ENCODE peak calls at places on chromosomes 1 and 21, in five cellular contexts. P is fibroblast of the aortic adventitia; Q is A549; N is CD8-positive, alpha-beta T cell; V is activated CD8-positive, alpha-beta T cell treated with anti-CD3 and anti-CD28 coated beads for 36 hours. W is an unnamed sample.

GRCh38 chr1:64476251-64476952 is 6.5 kb downstream of the CACHD1 start:
- DNase-seq in Q (no peak), N (no peak), V (no peak), P (peak), W (no peak)

GRCh38 chr1:235127774-235128452 is 724 bp downstream of the TOMM20 start:
- DNase-seq in V (peak), Q (no peak), N (no peak), P (peak), W (no peak)

GRCh38 chr21:35469446-35469845 is 420.3 kb upstream of the RUNX1 start:
- DNase-seq in P (peak), N (no peak), Q (no peak), V (no peak), W (no peak)

GRCh38 chr1:183368213-183369108 is 49.7 kb downstream of the NMNAT2 start:
- DNase-seq in Q (no peak), N (no peak), P (no peak), V (no peak), W (no peak)

GRCh38 chr1:38786040-38786436 is 73.5 kb downstream of the RRAGC start:
- DNase-seq in N (no peak), P (no peak), Q (no peak), V (no peak), W (no peak)

GRCh38 chr1:206468571-206468970 is 1.7 kb upstream of the IKBKE start:
- DNase-seq in Q (no peak), N (no peak), P (no peak), V (no peak), W (no peak)

GRCh38 chr1:54940027-54940426 is 40.4 kb upstream of the TMEM61 start:
- DNase-seq in N (no peak), Q (no peak), V (no peak), P (peak), W (no peak)

GRCh38 chr1:217525773-217526490 is 105.0 kb downstream of the GPATCH2 start:
- DNase-seq in Q (no peak), P (peak), V (no peak), N (no peak), W (no peak)

GRCh38 chr1:27536767-27537166 is 46.8 kb upstream of the WASF2 start:
- DNase-seq in N (no peak), P (peak), V (no peak), Q (peak), W (no peak)

GRCh38 chr21:26405071-26405470 is 168.0 kb downstream of the CYYR1 start:
- DNase-seq in P (peak), Q (no peak), N (no peak), V (no peak), W (no peak)

GRCh38 chr1:229425564-229426159 is 8.2 kb downstream of the ACTA1 start:
- DNase-seq in N (no peak), V (no peak), Q (no peak), P (no peak), W (no peak)

GRCh38 chr1:72282271-72282656 is at the start of gene NEGR1:
- DNase-seq in V (peak), N (peak), P (peak), Q (no peak), W (no peak)

GRCh38 chr1:210239295-210240155 is 6.9 kb downstream of the SERTAD4 start:
- DNase-seq in Q (peak), V (no peak), P (peak), N (no peak), W (no peak)

GRCh38 chr1:177448652-177449351 is 278.0 kb downstream of the BRINP2 start:
- DNase-seq in V (no peak), P (peak), N (no peak), Q (no peak), W (no peak)

GRCh38 chr1:224069138-224069537 is 44.8 kb upstream of the FBXO28 start:
- DNase-seq in N (no peak), P (no peak), V (no peak), Q (no peak), W (no peak)

GRCh38 chr1:224068458-224068770 is 45.5 kb upstream of the FBXO28 start:
- DNase-seq in P (no peak), N (no peak), V (no peak), Q (no peak), W (no peak)

GRCh38 chr1:224067207-224067606 is 46.7 kb upstream of the FBXO28 start:
- DNase-seq in P (no peak), N (no peak), V (no peak), Q (no peak), W (no peak)

GRCh38 chr1:224065455-224065854 is 48.5 kb upstream of the FBXO28 start:
- DNase-seq in P (peak), V (no peak), N (no peak), Q (no peak), W (no peak)

GRCh38 chr1:224067621-224068457 is 46.1 kb upstream of the FBXO28 start:
- DNase-seq in P (peak), V (peak), N (no peak), Q (no peak), W (no peak)
- TF ChIP-seq CTCF in P (no peak), V (no peak), N (no peak), Q (no peak), W (no peak)

DNA sequence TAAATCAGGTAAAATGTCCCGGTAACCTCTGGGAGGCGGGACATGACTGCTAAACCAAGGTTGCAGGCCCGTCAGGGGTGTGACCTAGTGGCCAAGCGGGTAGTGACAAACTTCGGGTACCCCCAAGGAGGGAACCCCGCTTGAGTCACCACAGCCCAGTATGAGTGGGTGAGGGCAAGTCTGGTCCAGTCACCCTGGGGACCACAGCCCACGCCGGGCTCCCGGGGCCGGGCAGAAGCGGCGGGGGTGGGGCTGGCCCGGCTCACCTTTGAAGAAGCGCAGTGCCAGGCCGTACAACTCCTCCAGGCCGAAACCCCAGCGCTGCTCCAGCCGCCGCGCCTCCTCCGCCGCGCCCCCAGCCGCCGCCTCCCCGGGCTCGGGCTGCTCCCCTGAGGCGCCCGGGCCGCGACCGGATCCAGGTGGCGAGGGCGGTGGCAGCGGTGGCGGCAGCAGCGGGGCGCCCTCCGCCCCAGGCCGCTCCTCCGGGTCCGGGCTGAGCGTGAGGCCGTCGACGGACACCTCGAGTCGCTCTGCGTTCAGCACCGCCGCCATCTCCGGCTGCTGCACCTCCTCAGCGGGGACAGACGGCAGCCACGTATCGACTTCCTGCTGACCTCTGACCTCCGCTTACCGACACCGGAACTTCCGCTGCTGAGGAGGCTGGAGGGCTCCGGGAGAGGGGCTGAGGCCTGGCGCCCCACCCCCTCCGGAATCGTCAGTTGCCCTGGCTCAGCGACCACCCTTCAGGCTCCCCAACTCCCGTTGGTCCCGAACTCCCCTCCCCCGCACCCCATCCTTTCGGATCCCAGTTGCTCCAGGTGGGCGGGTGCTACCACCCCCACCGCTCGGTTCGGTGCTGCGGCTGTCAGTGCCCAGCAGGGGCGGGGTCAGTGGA is at the start of gene ACBD3:
- DNase-seq in N (peak), P (peak), Q (peak), V (peak), W (peak)
- TF ChIP-seq CTCF in N (no peak), P (peak), Q (no peak), V (no peak), W (no peak)

GRCh38 chr1:52367272-52367671 is 1.3 kb upstream of the CC2D1B start:
- DNase-seq in V (no peak), N (no peak), P (no peak), Q (no peak), W (no peak)

GRCh38 chr1:52365091-52365745 is 787 bp downstream of the CC2D1B start:
- DNase-seq in N (no peak), Q (peak), P (peak), V (peak), W (no peak)

GRCh38 chr1:52365746-52366516 is at the start of gene CC2D1B:
- DNase-seq in Q (peak), P (peak), V (peak), N (peak), W (peak)

GRCh38 chr1:52368383-52369172 is 2.6 kb upstream of the CC2D1B start:
- DNase-seq in P (peak), Q (peak), N (peak), V (peak), W (peak)

GRCh38 chr1:52366517-52366827 is 467 bp upstream of the CC2D1B start:
- DNase-seq in P (no peak), Q (no peak), N (no peak), V (no peak), W (no peak)
- TF ChIP-seq CTCF in P (no peak), Q (no peak), N (no peak), V (no peak), W (no peak)

DNA sequence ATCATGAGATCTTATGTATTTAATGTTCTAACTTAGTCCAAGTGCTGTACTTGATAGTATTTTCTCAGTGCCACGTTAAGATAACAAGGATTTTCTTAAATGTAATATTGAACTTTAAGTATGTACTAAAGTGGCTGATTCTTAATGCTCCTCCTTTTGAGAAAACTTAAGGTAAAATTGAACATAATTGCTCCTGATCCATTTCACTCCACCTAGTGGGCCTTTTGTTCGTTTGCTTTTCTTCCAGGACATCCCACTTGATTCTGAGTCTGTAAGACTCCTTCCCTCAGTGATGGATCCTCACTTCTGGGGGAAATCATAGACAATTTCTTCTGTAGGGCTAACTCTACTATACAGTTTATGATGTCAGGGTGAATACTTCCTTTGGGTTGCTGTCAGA is 173.1 kb downstream of the LMO4 start:
- DNase-seq in N (no peak), P (no peak), Q (peak), V (no peak), W (no peak)
- TF ChIP-seq CTCF in N (no peak), P (no peak), Q (no peak), V (no peak), W (no peak)

GRCh38 chr1:165871311-165872067 is 44.1 kb downstream of the UCK2 start:
- DNase-seq in P (no peak), N (peak), Q (peak), V (peak), W (no peak)
- TF ChIP-seq CTCF in P (no peak), N (no peak), Q (peak), V (peak), W (peak)

GRCh38 chr1:32072622-32073386 is at the start of gene TMEM39B:
- DNase-seq in P (peak), Q (peak), V (peak), N (peak), W (peak)

GRCh38 chr1:32071758-32072621 is 749 bp upstream of the TMEM39B start:
- DNase-seq in N (no peak), Q (no peak), V (peak), P (peak), W (no peak)

GRCh38 chr1:32077451-32077850 is 4.7 kb downstream of the TMEM39B start:
- DNase-seq in Q (no peak), P (no peak), V (no peak), N (no peak), W (no peak)

GRCh38 chr1:32074841-32075240 is 2.1 kb downstream of the TMEM39B start:
- DNase-seq in P (no peak), V (no peak), N (no peak), Q (no peak), W (no peak)

GRCh38 chr1:32073387-32074229 is 869 bp downstream of the TMEM39B start:
- DNase-seq in P (no peak), V (no peak), Q (no peak), N (no peak), W (no peak)
- TF ChIP-seq CTCF in P (peak), V (no peak), Q (no peak), N (no peak), W (no peak)

DNA sequence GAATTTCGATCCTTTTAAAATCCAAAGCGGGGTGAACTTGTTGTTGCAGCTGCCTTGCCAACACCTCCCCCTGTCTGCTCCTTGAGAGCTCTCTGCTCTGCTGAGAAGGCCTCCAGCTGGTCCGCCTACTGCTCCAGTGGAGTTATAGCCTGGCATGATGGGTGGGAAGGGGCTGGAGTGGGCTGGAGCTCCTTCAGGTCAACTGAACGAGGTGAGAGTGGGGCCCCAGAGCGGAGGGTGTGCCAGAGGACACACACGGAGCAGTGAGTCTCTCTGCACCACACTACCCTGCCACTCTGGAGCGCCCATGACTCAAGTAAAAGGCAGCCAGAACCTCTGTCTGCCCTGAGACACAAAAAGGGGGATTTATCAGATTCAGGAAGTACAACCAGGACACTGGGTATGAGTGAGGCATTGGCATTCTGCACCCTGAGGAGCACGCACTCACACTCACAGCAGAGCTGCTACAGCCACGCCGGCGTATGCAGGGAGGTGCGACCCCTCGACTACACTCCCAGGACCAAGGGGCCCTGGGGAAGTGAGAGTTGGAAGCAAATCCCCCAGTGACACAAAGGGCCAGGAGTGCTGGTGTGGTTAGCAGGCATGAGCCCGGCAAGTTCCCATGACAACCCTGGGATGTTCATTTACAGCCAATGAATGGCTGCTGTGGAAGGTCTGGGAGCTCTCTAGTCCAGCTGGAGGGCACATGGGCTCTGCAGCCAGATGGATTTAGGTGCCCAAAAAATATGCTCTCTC is 28.0 kb upstream of the EVA1B start:
- DNase-seq in Q (peak), P (peak), N (no peak), V (no peak), W (no peak)
- TF ChIP-seq CTCF in Q (no peak), P (peak), N (no peak), V (no peak), W (no peak)

GRCh38 chr1:199308349-199308846 is 669.6 kb downstream of the PTPRC start:
- DNase-seq in N (no peak), P (no peak), Q (no peak), V (no peak), W (peak)
- TF ChIP-seq CTCF in N (no peak), P (no peak), Q (no peak), V (no peak), W (no peak)

GRCh38 chr1:108183301-108183700 is 16.8 kb downstream of the SLC25A24 start:
- DNase-seq in P (no peak), V (no peak), N (no peak), Q (no peak), W (no peak)
- TF ChIP-seq CTCF in P (no peak), V (no peak), N (no peak), Q (no peak), W (no peak)

DNA sequence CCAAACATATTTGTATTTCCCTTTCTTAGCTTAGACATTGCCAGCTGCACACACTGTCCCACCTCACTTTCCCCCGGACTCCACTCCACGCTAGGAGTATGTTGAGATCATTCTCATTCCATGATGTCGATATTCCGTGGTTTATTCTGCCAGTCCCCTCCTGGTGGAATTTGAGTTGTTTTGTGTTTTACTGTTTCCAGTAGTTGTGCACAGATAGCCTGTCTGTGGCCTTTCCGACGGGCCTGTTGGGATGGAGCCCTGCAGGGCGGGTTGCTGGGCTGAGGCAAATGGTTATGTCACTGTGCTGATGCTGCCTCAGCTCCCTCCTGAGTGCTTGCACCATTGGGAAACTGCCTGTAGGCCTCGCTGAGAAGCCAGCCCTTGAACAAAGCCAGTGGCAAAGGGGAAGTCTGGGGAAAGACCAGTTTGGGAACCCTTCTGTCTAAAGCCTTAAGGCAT is 12.8 kb downstream of the TRAPPC10 start:
- DNase-seq in V (no peak), N (no peak), Q (no peak), P (peak), W (no peak)
- TF ChIP-seq CTCF in V (no peak), N (no peak), Q (no peak), P (peak), W (no peak)

W was measured in GM13976.